ENCODE peak calls at places on chromosomes 11 and 22, in six cellular contexts. P, F, Z, S, R and X are unnamed samples.

GRCh38 chr11:70503201-70503877 is 105.0 kb downstream of the CTTN start:
- DNase-seq in P (no peak), R (no peak), S (no peak), Z (peak; percentile 36), F (no peak), X (no peak)

GRCh38 chr11:107307991-107308390 is 149.6 kb downstream of the CWF19L2 start:
- DNase-seq in Z (no peak), F (no peak), S (no peak), P (no peak), R (no peak), X (no peak)

GRCh38 chr11:121800704-121801516 is 315.1 kb downstream of the BLID start:
- DNase-seq in S (no peak), F (no peak), P (no peak), R (no peak), Z (no peak), X (no peak)

GRCh38 chr22:25366408-25366807 is 147.0 kb downstream of the CRYBB2 start:
- DNase-seq in S (no peak), F (no peak), Z (peak; percentile 41), R (no peak), P (no peak), X (no peak)

GRCh38 chr22:48217596-48217995 is 1455.1 kb downstream of the TBC1D22A start:
- DNase-seq in R (no peak), Z (no peak), F (no peak), P (no peak), S (peak; percentile 21), X (no peak)

GRCh38 chr11:20584093-20584774 is 15.2 kb upstream of the SLC6A5 start:
- DNase-seq in F (no peak), R (no peak), Z (no peak), P (peak; percentile 8), S (no peak), X (no peak)

GRCh38 chr22:49402169-49402568 is 425.5 kb downstream of the BRD1 start:
- DNase-seq in S (no peak), Z (peak; percentile 7), P (no peak), R (no peak), F (no peak), X (no peak)

GRCh38 chr11:79052539-79052938 is 388.3 kb downstream of the TENM4 start:
- DNase-seq in Z (no peak), R (no peak), P (no peak), S (no peak), F (no peak), X (no peak)

GRCh38 chr11:47376183-47376542 is 2.2 kb downstream of the SPI1 start:
- DNase-seq in Z (no peak), F (no peak), R (no peak), S (no peak), P (no peak), X (no peak)

GRCh38 chr22:46354176-46354992 is 18.9 kb downstream of the TRMU start:
- DNase-seq in S (no peak), R (no peak), F (no peak), Z (peak; percentile 44), P (no peak), X (no peak)

GRCh38 chr11:122440783-122441701 is 214.5 kb upstream of the UBASH3B start:
- DNase-seq in Z (no peak), P (peak; percentile 29), F (peak; percentile 8), R (no peak), S (no peak), X (no peak)

GRCh38 chr11:128291835-128292234 is 295.5 kb downstream of the ETS1 start:
- DNase-seq in S (no peak), F (no peak), R (peak; percentile 85), P (no peak), Z (no peak), X (peak; percentile 80)

GRCh38 chr11:795638-796564 is 2.2 kb downstream of the SLC25A22 start:
- DNase-seq in S (peak; percentile 81), R (peak; percentile 91), P (no peak), F (no peak), Z (peak; percentile 90), X (peak; percentile 60)

GRCh38 chr11:3840870-3841425 is at the start of gene RHOG:
- DNase-seq in Z (peak; percentile 90), F (peak; percentile 53), S (peak; percentile 89), R (no peak), P (peak; percentile 87), X (no peak)

GRCh38 chr11:20110908-20111669 is 49.2 kb downstream of the DBX1 start:
- DNase-seq in F (peak; percentile 41), S (peak; percentile 48), P (peak; percentile 85), R (peak; percentile 57), Z (no peak), X (peak; percentile 52)

GRCh38 chr11:18834754-18835466 is 43.3 kb upstream of the PTPN5 start:
- DNase-seq in S (no peak), F (no peak), Z (no peak), P (no peak), R (no peak), X (no peak)

GRCh38 chr11:70077411-70078094 is 564 bp upstream of the ANO1 start:
- DNase-seq in R (no peak), P (no peak), S (no peak), Z (no peak), F (no peak), X (no peak)

GRCh38 chr11:108008656-108009496 is at the start of gene CUL5:
- DNase-seq in R (peak; percentile 92), F (peak; percentile 83), P (peak; percentile 89), Z (peak; percentile 93), S (peak; percentile 91), X (peak; percentile 82)

GRCh38 chr11:64545605-64546004 is 45.4 kb upstream of the SLC22A12 start:
- DNase-seq in Z (peak; percentile 39), R (no peak), F (no peak), S (no peak), P (peak; percentile 76), X (no peak)

GRCh38 chr22:19658967-19659804 is 55.1 kb upstream of the SEPTIN5 start:
- DNase-seq in R (no peak), F (no peak), Z (no peak), P (no peak), S (no peak), X (no peak)

GRCh38 chr11:88087281-88087680 is 88.0 kb downstream of the RAB38 start:
- DNase-seq in F (no peak), Z (no peak), P (no peak), S (no peak), R (no peak), X (no peak)

GRCh38 chr11:71420455-71421241 is 27.5 kb downstream of the DHCR7 start:
- DNase-seq in Z (no peak), P (peak; percentile 74), S (peak; percentile 50), F (peak; percentile 16), R (peak; percentile 35), X (peak; percentile 69)

GRCh38 chr11:122069946-122070345 is 46.1 kb downstream of the BLID start:
- DNase-seq in F (peak; percentile 82), P (peak; percentile 33), R (peak; percentile 21), Z (peak; percentile 66), S (no peak), X (peak; percentile 48)

GRCh38 chr22:44729391-44730012 is 22.9 kb upstream of the ARHGAP8 start:
- DNase-seq in P (no peak), S (peak; percentile 43), F (no peak), Z (no peak), R (no peak), X (no peak)

GRCh38 chr11:6692128-6692527 is 9.0 kb upstream of the MRPL17 start:
- DNase-seq in P (no peak), F (no peak), R (no peak), Z (no peak), S (no peak), X (no peak)
- H3K4me3 ChIP-seq in P (no peak overlapping the region), F (no peak overlapping the region), R (no peak overlapping the region), Z (no peak overlapping the region), S (no peak overlapping the region), X (no peak overlapping the region)

GRCh38 chr11:61004841-61005240 is 33.4 kb downstream of the CD6 start:
- DNase-seq in R (peak; percentile 75), F (no peak), P (no peak), S (no peak), Z (no peak), X (peak; percentile 85)

GRCh38 chr11:61007971-61008896 is 36.8 kb downstream of the CD6 start:
- DNase-seq in R (no peak), S (no peak), P (no peak), Z (no peak), F (no peak), X (no peak)

GRCh38 chr11:61009392-61010275 is 38.2 kb downstream of the CD6 start:
- DNase-seq in R (no peak), Z (no peak), F (no peak), S (no peak), P (no peak), X (no peak)

GRCh38 chr11:61008971-61009370 is 37.5 kb downstream of the CD6 start:
- DNase-seq in R (no peak), S (no peak), F (no peak), Z (no peak), P (no peak), X (no peak)

GRCh38 chr11:61007383-61007970 is 36.0 kb downstream of the CD6 start:
- DNase-seq in Z (no peak), F (no peak), P (no peak), S (no peak), R (no peak), X (no peak)
- H3K4me3 ChIP-seq in Z (peak overlapping the region; percentile 54), F (no peak overlapping the region), P (peak overlapping the region; percentile 50), S (peak overlapping the region; percentile 11), R (no peak overlapping the region), X (no peak overlapping the region)

DNA sequence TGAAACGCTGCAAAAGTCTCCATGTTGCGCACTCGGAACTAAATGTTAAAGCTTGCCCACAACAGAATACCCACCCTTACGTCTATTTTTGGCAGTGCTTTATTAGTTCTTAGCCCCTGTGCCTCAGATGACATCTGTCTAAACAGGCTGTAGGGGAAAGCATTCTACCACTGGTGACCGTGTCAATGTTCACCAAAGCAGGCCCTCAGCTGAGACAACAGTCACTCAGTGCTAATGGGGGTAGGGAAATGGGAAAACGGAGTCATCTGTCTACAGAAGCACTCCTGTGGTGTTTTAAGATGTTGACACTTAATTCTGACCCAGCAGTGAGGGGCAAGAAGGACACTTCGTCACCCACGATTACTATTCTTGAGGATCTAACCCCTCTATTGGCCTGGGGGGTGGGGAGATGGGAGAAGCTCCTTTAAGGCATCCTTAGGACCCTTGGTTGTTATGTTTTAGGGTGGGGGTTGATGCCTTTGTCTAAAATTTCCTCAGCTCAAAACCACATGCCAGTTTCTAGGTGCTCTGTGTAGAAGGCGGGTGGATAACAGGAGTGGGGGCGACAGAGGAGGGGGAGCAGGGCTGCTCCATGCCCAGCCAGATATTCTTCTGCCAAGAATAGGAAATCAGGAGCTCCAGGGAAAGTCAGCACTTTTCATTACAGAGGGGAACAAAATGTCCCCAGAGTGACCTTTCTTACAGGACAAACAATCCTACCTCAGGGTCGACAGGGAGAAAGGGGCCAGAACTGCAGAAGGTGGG is 15.6 kb upstream of the MFRP start:
- DNase-seq in P (no peak), Z (no peak), F (no peak), S (no peak), R (no peak), X (no peak)
- H3K4me3 ChIP-seq in P (no peak overlapping the region), Z (peak overlapping the region; percentile 51), F (no peak overlapping the region), S (no peak overlapping the region), R (no peak overlapping the region), X (no peak overlapping the region)

DNA sequence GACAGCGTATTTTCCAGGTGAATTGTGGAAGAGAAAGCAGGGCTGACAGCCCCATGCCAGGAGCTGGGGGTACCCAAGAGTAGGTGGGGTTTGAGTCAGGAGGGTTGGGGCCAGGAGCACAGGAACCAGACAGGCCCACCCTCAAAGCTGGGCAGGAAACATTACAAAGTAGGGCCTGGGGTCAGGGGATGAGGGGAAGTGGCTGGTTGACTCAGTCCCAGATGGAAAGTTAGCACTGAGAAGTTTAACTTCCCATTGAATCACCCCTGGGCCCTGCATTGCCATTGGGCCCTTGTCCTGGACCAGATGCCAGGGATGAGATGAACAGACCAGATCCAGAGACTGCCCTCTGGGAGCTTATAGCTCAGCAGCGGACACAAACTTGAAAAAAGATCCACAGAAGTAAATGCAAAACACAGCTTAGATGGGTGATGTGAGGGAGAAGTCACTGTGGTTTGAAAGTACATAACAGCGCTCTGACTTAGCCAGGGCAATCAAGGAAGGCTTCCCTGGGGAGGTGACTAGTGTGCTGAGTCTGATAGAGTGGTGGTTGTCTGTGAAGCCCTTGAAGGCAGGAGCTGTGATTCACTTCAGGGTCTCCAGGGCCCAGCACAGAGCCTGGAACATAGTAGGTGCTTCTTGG is 2.2 kb downstream of the MAFF start:
- DNase-seq in P (no peak), R (no peak), S (no peak), Z (no peak), F (no peak), X (no peak)
- H3K4me3 ChIP-seq in P (peak overlapping the region; percentile 67), R (peak overlapping the region; percentile 70), S (peak overlapping the region; percentile 78), Z (peak overlapping the region; percentile 81), F (no peak overlapping the region), X (no peak overlapping the region)